ENCODE peak calls at places on chromosomes 6 and 20, in seven cellular contexts. A is PC-9; W is fibroblast of lung; L is upper lobe of left lung; D is CD8-positive, alpha-beta T cell; U is upper lobe of right lung; Q is lower lobe of right lung. M is an unnamed sample.

GRCh38 chr6:98831057-98832031 is 3.0 kb upstream of the POU3F2 start:
- DNase-seq in W (peak; percentile 32), D (no peak), U (no peak), L (no peak), Q (no peak), A (no peak), M (no peak)

GRCh38 chr6:114783083-114783482 is 440.3 kb upstream of the HS3ST5 start:
- DNase-seq in D (no peak), Q (no peak), L (no peak), W (peak; percentile 18), A (no peak), U (no peak), M (no peak)

GRCh38 chr6:35052694-35053565 is 88.2 kb downstream of the TCP11 start:
- DNase-seq in Q (no peak), W (peak; percentile 36), L (peak; percentile 47), U (no peak), A (no peak), D (no peak), M (no peak)

GRCh38 chr20:19981091-19981490 is 36.1 kb upstream of the NAA20 start:
- DNase-seq in Q (no peak), W (peak; percentile 67), U (no peak), D (no peak), A (peak; percentile 61), L (no peak), M (no peak)

GRCh38 chr20:50654899-50655298 is 36.4 kb downstream of the RIPOR3 start:
- DNase-seq in U (no peak), A (no peak), D (no peak), L (no peak), W (peak; percentile 36), Q (no peak), M (no peak)

GRCh38 chr6:104134876-104135275 is 724.8 kb downstream of the HACE1 start:
- DNase-seq in D (no peak), W (no peak), Q (no peak), U (no peak), L (no peak), A (no peak), M (no peak)

GRCh38 chr6:111173341-111173740 is 86.0 kb downstream of the SLC16A10 start:
- DNase-seq in L (no peak), U (no peak), D (no peak), Q (no peak), A (no peak), W (no peak), M (no peak)

GRCh38 chr20:57525328-57526053 is 551 bp upstream of the CTCFL start:
- DNase-seq in D (no peak), L (no peak), U (no peak), Q (no peak), W (no peak), A (no peak), M (no peak)

GRCh38 chr6:36224918-36225461 is 28.4 kb downstream of the BRPF3 start:
- DNase-seq in A (peak; percentile 84), W (no peak), D (no peak), L (no peak), Q (no peak), U (no peak), M (no peak)

GRCh38 chr6:157995458-157995857 is 13.8 kb downstream of the SYNJ2 start:
- DNase-seq in D (no peak), L (no peak), A (no peak), Q (no peak), U (no peak), W (no peak), M (no peak)

GRCh38 chr6:14638562-14638931 is 521.0 kb downstream of the CD83 start:
- DNase-seq in D (no peak), Q (no peak), L (no peak), A (no peak), U (no peak), W (no peak), M (no peak)

GRCh38 chr6:168365422-168366165 is 46.0 kb upstream of the DACT2 start:
- DNase-seq in U (peak; percentile 36), Q (no peak), A (no peak), W (no peak), L (no peak), D (no peak), M (no peak)

GRCh38 chr20:34774886-34775285 is 50.6 kb downstream of the NCOA6 start:
- DNase-seq in U (no peak), W (no peak), Q (no peak), D (no peak), A (no peak), L (no peak), M (no peak)

GRCh38 chr6:134911532-134911931 is 38.4 kb downstream of the ALDH8A1 start:
- DNase-seq in D (no peak), A (no peak), U (no peak), W (peak; percentile 93), L (no peak), Q (no peak), M (peak; percentile 75)

GRCh38 chr6:84522135-84522535 is 242.3 kb downstream of the TBX18 start:
- DNase-seq in U (no peak), Q (no peak), A (peak; percentile 48), D (no peak), W (peak; percentile 96), L (no peak), M (peak; percentile 66)

GRCh38 chr6:16136086-16136485 is 7.2 kb downstream of the MYLIP start:
- DNase-seq in W (no peak), L (no peak), U (no peak), Q (no peak), D (peak; percentile 70), A (no peak), M (no peak)

GRCh38 chr6:158662607-158663464 is 13.0 kb downstream of the SYTL3 start:
- DNase-seq in Q (no peak), U (no peak), W (peak; percentile 70), A (no peak), D (peak; percentile 50), L (no peak), M (no peak)

GRCh38 chr6:170096191-170096802 is 194.6 kb downstream of the DLL1 start:
- DNase-seq in U (peak; percentile 46), Q (no peak), L (no peak), W (no peak), A (no peak), D (no peak), M (no peak)

GRCh38 chr20:59958626-59959025 is 403 bp downstream of the CDH26 start:
- DNase-seq in L (no peak), D (no peak), A (no peak), W (no peak), Q (no peak), U (no peak), M (no peak)

GRCh38 chr20:23205656-23206055 is 119.5 kb upstream of the CD93 start:
- DNase-seq in Q (peak; percentile 58), W (peak; percentile 55), A (no peak), U (no peak), L (peak; percentile 27), D (no peak), M (no peak)

GRCh38 chr6:10510592-10511367 is 10.4 kb upstream of the GCNT2 start:
- DNase-seq in W (peak; percentile 28), Q (peak; percentile 80), A (no peak), U (peak; percentile 83), L (peak; percentile 77), D (peak; percentile 37), M (peak; percentile 71)

GRCh38 chr6:148761532-148761951 is 14.7 kb downstream of the UST start:
- DNase-seq in U (peak; percentile 76), L (peak; percentile 74), W (no peak), A (no peak), D (peak; percentile 61), Q (peak; percentile 62), M (no peak)

GRCh38 chr6:111105578-111105977 is 18.3 kb downstream of the SLC16A10 start:
- DNase-seq in U (peak; percentile 90), D (no peak), A (no peak), L (peak; percentile 91), Q (peak; percentile 85), W (peak; percentile 45), M (peak; percentile 68)

GRCh38 chr20:9348746-9349145 is 165.6 kb upstream of the LAMP5 start:
- DNase-seq in W (peak; percentile 14), D (no peak), A (no peak), U (no peak), Q (no peak), L (no peak), M (no peak)
- H3K27ac ChIP-seq in W (no peak overlapping the region), D (no peak overlapping the region), A (no peak overlapping the region), U (no peak overlapping the region), Q (no peak overlapping the region), L (no peak overlapping the region), M (no peak overlapping the region)

GRCh38 chr6:129472239-129472638 is 237.7 kb downstream of the ARHGAP18 start:
- DNase-seq in U (no peak), D (no peak), W (no peak), A (no peak), L (no peak), Q (no peak), M (no peak)

GRCh38 chr6:129469070-129469662 is 240.8 kb downstream of the ARHGAP18 start:
- DNase-seq in A (no peak), D (no peak), U (no peak), W (no peak), Q (no peak), L (no peak), M (no peak)
- TF ChIP-seq CTCF in A (no peak), D (no peak), U (no peak), W (no peak), Q (no peak), L (no peak), M (no peak)

GRCh38 chr6:150324044-150324443 is 44.8 kb upstream of the IYD start:
- DNase-seq in W (no peak), L (no peak), D (no peak), A (no peak), Q (no peak), U (no peak), M (no peak)
- H3K27ac ChIP-seq in W (no peak overlapping the region), L (no peak overlapping the region), D (no peak overlapping the region), A (no peak overlapping the region), Q (no peak overlapping the region), U (no peak overlapping the region), M (peak overlapping the region; percentile 82)

GRCh38 chr20:62174021-62174804 is 8.6 kb upstream of the MTG2 start:
- DNase-seq in Q (no peak), U (no peak), A (no peak), D (no peak), W (no peak), L (no peak), M (no peak)

GRCh38 chr20:62174870-62175624 is 7.8 kb upstream of the MTG2 start:
- DNase-seq in U (no peak), L (no peak), W (no peak), Q (no peak), D (no peak), A (no peak), M (no peak)

GRCh38 chr20:62177307-62177706 is 5.5 kb upstream of the MTG2 start:
- DNase-seq in W (no peak), D (no peak), L (no peak), U (no peak), Q (no peak), A (no peak), M (no peak)

GRCh38 chr20:62176866-62177265 is 6.0 kb upstream of the MTG2 start:
- DNase-seq in A (no peak), W (no peak), U (no peak), Q (no peak), L (no peak), D (no peak), M (no peak)

GRCh38 chr20:62175711-62176110 is 7.1 kb upstream of the MTG2 start:
- DNase-seq in U (no peak), D (no peak), A (no peak), Q (no peak), W (no peak), L (no peak), M (no peak)
- TF ChIP-seq CTCF in U (no peak), D (no peak), A (no peak), Q (no peak), W (no peak), L (no peak), M (no peak)